ENCODE peak calls at places on chromosomes 12 and 14, in five cellular contexts. D is adrenal gland, N is stomach, I is H1, Q is body of pancreas. V is an unnamed sample.

GRCh38 chr14:35879141-35879648 is 53.1 kb downstream of the BRMS1L start:
- DNase-seq in I (no peak), N (no peak), Q (no peak), D (peak; percentile 43), V (no peak)

GRCh38 chr12:38906482-38907170 is 1.2 kb upstream of the CPNE8 start:
- DNase-seq in I (peak; percentile 93), D (peak; percentile 92), Q (peak; percentile 86), N (peak; percentile 76), V (peak; percentile 89)

GRCh38 chr14:49505026-49505766 is 81.0 kb downstream of the RPS29 start:
- DNase-seq in D (no peak), N (no peak), I (no peak), Q (no peak), V (no peak)

GRCh38 chr14:78848234-78848820 is 678.2 kb downstream of the NRXN3 start:
- DNase-seq in I (peak; percentile 70), N (peak; percentile 27), D (peak; percentile 25), Q (peak; percentile 21), V (peak; percentile 6)

GRCh38 chr12:49336645-49337584 is at the start of gene C1QL4:
- DNase-seq in Q (peak; percentile 86), I (peak; percentile 99), N (peak; percentile 85), D (peak; percentile 86), V (peak; percentile 85)

GRCh38 chr12:131867891-131868675 is 26.3 kb upstream of the ULK1 start:
- DNase-seq in D (no peak), N (no peak), I (no peak), Q (no peak), V (no peak)

GRCh38 chr12:72281145-72281544 is 9.0 kb downstream of the TRHDE start:
- DNase-seq in N (no peak), Q (no peak), D (no peak), I (no peak), V (no peak)

GRCh38 chr12:49553512-49554088 is 14.3 kb downstream of the MCRS1 start:
- DNase-seq in Q (no peak), D (no peak), N (no peak), I (no peak), V (no peak)

GRCh38 chr12:91877022-91877421 is 268.6 kb downstream of the BTG1 start:
- DNase-seq in I (no peak), N (peak; percentile 52), D (peak; percentile 58), Q (no peak), V (peak; percentile 58)

GRCh38 chr12:106522708-106523107 is 60.1 kb upstream of the RFX4 start:
- DNase-seq in I (no peak), N (no peak), Q (no peak), D (no peak), V (no peak)

GRCh38 chr14:31270196-31270772 is 62.7 kb upstream of the HECTD1 start:
- DNase-seq in N (no peak), I (peak; percentile 51), D (peak; percentile 26), Q (peak; percentile 21), V (no peak)

GRCh38 chr12:48988030-48988649 is 10.0 kb downstream of the WNT1 start:
- DNase-seq in Q (peak; percentile 77), I (peak; percentile 98), N (peak; percentile 74), D (peak; percentile 80), V (peak; percentile 79)

GRCh38 chr12:93245543-93245942 is 132.2 kb upstream of the NUDT4 start:
- DNase-seq in Q (no peak), N (no peak), D (no peak), I (no peak), V (no peak)

GRCh38 chr12:45290218-45290609 is 74.3 kb downstream of the ANO6 start:
- DNase-seq in I (no peak), N (no peak), Q (no peak), D (no peak), V (no peak)

GRCh38 chr14:93105362-93105761 is 10.4 kb downstream of the ITPK1 start:
- DNase-seq in D (peak; percentile 58), Q (no peak), N (peak; percentile 41), I (no peak), V (no peak)

GRCh38 chr14:75059642-75060041 is 4.2 kb downstream of the ACYP1 start:
- DNase-seq in N (no peak), D (no peak), Q (no peak), I (no peak), V (no peak)

GRCh38 chr12:19946549-19946948 is 421.8 kb upstream of the PDE3A start:
- DNase-seq in D (no peak), Q (no peak), N (no peak), I (no peak), V (no peak)

GRCh38 chr12:113075137-113075683 is 18.7 kb downstream of the DTX1 start:
- DNase-seq in I (no peak), N (no peak), Q (no peak), D (no peak), V (no peak)

GRCh38 chr12:34398706-34399630 is 376.7 kb downstream of the ALG10 start:
- DNase-seq in I (peak; percentile 6), Q (peak; percentile 3), D (no peak), N (peak; percentile 16), V (peak; percentile 9)

GRCh38 chr12:94638521-94638920 is 11.8 kb downstream of the TMCC3 start:
- DNase-seq in Q (no peak), N (no peak), I (no peak), D (no peak), V (no peak)

GRCh38 chr14:54048311-54048710 is 91.7 kb upstream of the BMP4 start:
- DNase-seq in Q (no peak), I (no peak), D (no peak), N (no peak), V (no peak)

GRCh38 chr14:31529053-31529452 is 32.2 kb upstream of the NUBPL start:
- DNase-seq in I (no peak), D (no peak), Q (no peak), N (no peak), V (no peak)

GRCh38 chr14:61716956-61717355 is 21.6 kb downstream of the HIF1A start:
- DNase-seq in N (no peak), I (no peak), Q (no peak), D (no peak), V (no peak)
- TF ChIP-seq CTCF in N (no peak), I (no peak), Q (no peak), D (no peak), V (no peak)

DNA sequence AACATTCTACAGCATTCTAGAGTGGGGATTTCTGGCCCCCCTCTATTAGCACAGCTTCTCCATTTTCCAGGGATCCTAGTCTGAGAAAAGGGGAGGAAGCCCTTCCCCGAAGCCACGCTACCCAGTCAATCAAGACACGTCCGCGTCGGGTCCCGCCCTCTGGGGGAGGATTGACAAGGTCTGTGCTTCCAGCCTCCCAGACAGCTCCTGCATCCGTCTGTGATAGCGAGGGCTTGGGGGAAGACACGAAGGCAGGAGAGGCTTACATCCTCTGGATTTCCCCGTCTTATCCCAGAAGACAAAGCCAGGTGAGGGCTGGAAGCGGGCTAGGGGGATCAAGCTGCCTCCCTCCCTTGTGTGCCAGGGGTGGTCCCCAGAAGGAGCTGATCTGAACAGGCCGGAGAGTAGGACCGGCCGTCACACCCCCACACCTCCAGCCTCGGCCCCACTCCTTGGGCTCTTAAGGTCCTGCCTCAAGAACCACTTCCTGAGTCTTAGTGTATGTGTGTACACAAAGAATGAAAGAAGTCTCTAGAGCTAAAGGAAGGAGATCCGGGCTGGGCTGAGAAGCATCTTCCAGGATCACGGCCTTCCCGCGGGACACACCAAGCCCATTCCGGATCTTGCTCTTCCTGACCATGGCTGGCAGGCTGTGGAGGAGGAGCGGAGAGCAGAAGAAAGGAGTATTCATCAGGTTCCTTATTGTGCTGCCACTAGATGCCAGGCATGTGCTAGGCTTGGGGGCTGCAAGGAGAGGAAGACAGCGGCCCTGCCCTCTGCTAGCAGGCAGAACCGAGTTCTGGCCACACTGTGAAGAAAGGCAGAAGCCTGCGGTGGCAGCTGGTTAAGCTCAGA is 1.0 kb upstream of the CD63 start:
- DNase-seq in I (no peak), Q (peak; percentile 80), N (peak; percentile 84), D (peak; percentile 95), V (peak; percentile 92)
- TF ChIP-seq POLR2A in I (peak; percentile 43), Q (peak; percentile 66), N (no peak), D (peak; percentile 72), V (peak; percentile 39)

DNA sequence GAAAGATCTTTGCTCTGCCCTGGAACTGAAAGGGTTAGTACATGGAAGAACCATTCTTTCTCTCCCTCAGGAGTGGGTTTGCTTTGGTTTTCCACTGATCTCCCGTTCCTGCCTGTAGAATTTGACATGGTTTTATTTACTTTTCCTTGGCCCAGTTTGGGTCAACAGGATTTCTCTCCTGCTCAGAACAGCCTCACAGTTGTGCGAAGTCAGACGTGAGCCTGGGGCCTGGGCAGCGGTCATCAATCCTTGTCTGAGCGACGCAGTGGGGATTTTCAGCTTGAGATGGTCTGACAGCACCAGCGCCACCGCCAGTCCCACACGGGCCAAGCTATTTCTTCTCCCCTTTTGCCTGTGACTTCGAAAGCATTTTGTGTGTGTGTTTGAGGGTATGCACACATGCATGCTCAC is 58.2 kb downstream of the SMOC1 start:
- DNase-seq in Q (peak; percentile 28), D (no peak), I (no peak), N (no peak), V (no peak)
- TF ChIP-seq CTCF in Q (no peak), D (no peak), I (no peak), N (no peak), V (no peak)

DNA sequence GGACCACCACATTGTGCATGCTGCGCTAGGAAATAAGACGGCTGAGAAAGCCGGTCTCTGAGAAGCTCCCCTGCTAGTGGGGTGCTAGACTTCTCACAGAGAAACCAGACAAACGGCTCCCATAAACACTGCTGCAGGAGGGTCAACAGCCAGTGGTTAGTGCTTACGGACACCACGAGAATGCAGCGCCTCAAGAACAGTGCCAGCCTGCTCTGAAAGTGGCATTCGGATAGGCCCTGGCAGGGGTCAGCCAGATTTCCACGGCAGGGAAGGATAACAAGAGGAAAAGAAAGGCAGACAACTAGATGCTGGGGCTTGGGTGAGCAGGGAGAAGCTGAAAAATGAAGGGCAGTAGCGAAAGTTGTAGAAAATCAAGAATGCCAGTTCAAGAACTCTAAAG is 26.4 kb downstream of the PPTC7 start:
- DNase-seq in D (no peak), N (no peak), Q (no peak), I (no peak), V (no peak)
- TF ChIP-seq POLR2A in D (no peak), N (no peak), Q (no peak), I (no peak), V (no peak)

GRCh38 chr12:76719642-76720041 is 44.3 kb upstream of the ZDHHC17 start:
- DNase-seq in N (no peak), Q (no peak), D (no peak), I (no peak), V (no peak)
- TF ChIP-seq CTCF in N (no peak), Q (no peak), D (no peak), I (no peak), V (no peak)

DNA sequence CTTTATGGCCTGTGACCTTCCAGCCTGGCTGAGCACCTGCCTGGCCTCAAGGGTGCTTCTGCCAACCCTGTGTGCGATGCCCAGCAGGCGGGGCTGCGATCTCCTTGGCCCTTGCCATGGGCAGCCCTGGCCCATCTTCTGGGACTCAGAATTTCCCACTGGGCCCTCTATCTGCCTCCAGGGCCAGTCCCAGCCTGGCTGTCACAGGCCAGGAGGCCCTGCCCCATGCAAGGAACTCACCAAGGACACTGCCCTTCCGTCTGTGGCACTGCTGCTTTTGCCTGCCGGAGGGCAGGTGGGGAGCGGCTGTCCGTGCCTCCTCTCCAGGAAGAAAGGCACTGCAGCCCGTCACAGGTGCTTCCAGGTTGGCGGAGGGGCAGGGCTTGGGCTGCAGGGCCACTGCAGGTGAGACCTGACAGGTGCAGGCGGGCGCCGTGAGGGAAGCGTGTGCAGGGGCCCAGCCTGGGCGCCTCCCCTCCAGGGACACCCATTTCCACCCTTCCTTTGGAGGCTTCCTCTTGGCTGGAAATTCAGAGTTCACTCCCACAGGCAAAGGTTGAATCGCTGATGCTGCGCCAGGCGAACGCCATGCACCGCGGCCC is 177.8 kb downstream of the KIF26A start:
- DNase-seq in D (no peak), I (no peak), N (peak; percentile 17), Q (peak; percentile 4), V (no peak)
- TF ChIP-seq POLR2A in D (no peak), I (no peak), N (no peak), Q (no peak), V (no peak)

V was measured in heart left ventricle.